ENCODE peak calls at places on chromosome 2, in four cellular contexts. H, R, P and K are unnamed samples.

GRCh38 chr2:27792759-27793158 is 21.2 kb downstream of the MRPL33 start:
- DNase-seq in H (peak; percentile 60), R (no peak), P (peak; percentile 54), K (no peak)

GRCh38 chr2:240210198-240210965 is 69.9 kb upstream of the OTOS start:
- DNase-seq in H (no peak), R (no peak), P (no peak), K (no peak)

GRCh38 chr2:55063226-55063625 is 13.0 kb upstream of the RTN4 start:
- DNase-seq in H (no peak), R (no peak), P (no peak), K (no peak)

GRCh38 chr2:42937171-42937875 is 144.9 kb upstream of the HAAO start:
- DNase-seq in H (no peak), R (no peak), P (no peak), K (no peak)

GRCh38 chr2:237022533-237022932 is 63.2 kb upstream of the COPS8 start:
- DNase-seq in H (no peak), R (no peak), P (no peak), K (no peak)

GRCh38 chr2:26455801-26456700 is 21.9 kb downstream of the OTOF start:
- DNase-seq in H (no peak), R (no peak), P (no peak), K (no peak)

GRCh38 chr2:127043367-127044164 is 63.4 kb downstream of the BIN1 start:
- DNase-seq in H (no peak), R (peak; percentile 15), P (no peak), K (no peak)

GRCh38 chr2:227079726-227080125 is 84.3 kb downstream of the COL4A4 start:
- DNase-seq in H (peak; percentile 11), R (no peak), P (no peak), K (no peak)

GRCh38 chr2:19607400-19607799 is 249.0 kb upstream of the OSR1 start:
- DNase-seq in H (peak; percentile 11), R (no peak), P (no peak), K (no peak)

GRCh38 chr2:36663851-36664715 is 32.4 kb upstream of the VIT start:
- DNase-seq in H (peak; percentile 86), R (no peak), P (peak; percentile 74), K (no peak)

GRCh38 chr2:216633616-216634316 is 546 bp downstream of the IGFBP2 start:
- DNase-seq in H (no peak), R (no peak), P (peak; percentile 36), K (no peak)